ENCODE peak calls at places on chromosomes 1 and 21, in four cellular contexts. W, Q, J and L are unnamed samples.

GRCh38 chr1:77341195-77341594 is 59.4 kb downstream of the AK5 start:
- DNase-seq in J (no peak), Q (no peak), W (no peak), L (no peak)

GRCh38 chr1:246782120-246782900 is 58.1 kb downstream of the SCCPDH start:
- DNase-seq in J (peak), Q (peak), W (peak), L (peak)

GRCh38 chr1:212070720-212071302 is 35.3 kb downstream of the DTL start:
- DNase-seq in J (peak), W (peak), Q (peak), L (no peak)

GRCh38 chr1:228082975-228083870 is 715 bp downstream of the ARF1 start:
- DNase-seq in Q (no peak), W (peak), J (peak), L (no peak)

GRCh38 chr1:235207202-235207565 is 46.1 kb upstream of the RBM34 start:
- DNase-seq in J (no peak), W (peak), Q (no peak), L (no peak)

GRCh38 chr1:237509748-237510147 is 381.0 kb downstream of the ZP4 start:
- DNase-seq in W (no peak), Q (no peak), J (no peak), L (no peak)

GRCh38 chr1:227894306-227894721 is 53.4 kb downstream of the WNT9A start:
- DNase-seq in W (no peak), J (no peak), Q (no peak), L (no peak)

GRCh38 chr1:41842282-41842681 is 76.4 kb downstream of the HIVEP3 start:
- DNase-seq in J (peak), Q (no peak), W (no peak), L (no peak)

GRCh38 chr1:39952359-39953110 is 2.4 kb upstream of the MFSD2A start:
- DNase-seq in J (peak), W (no peak), Q (peak), L (no peak)

GRCh38 chr1:18618546-18619466 is 11.8 kb upstream of the PAX7 start:
- DNase-seq in J (no peak), W (no peak), Q (peak), L (no peak)

GRCh38 chr1:73998348-73998959 is 199.5 kb downstream of the LRRIQ3 start:
- DNase-seq in W (peak), Q (peak), J (peak), L (peak)

GRCh38 chr1:40971962-40972361 is 7.5 kb upstream of the CTPS1 start:
- DNase-seq in J (no peak), Q (no peak), W (no peak), L (no peak)

GRCh38 chr1:51877434-51878306 is 857 bp downstream of the NRDC start:
- DNase-seq in W (peak), Q (no peak), J (no peak), L (no peak)

GRCh38 chr21:16454371-16454770 is 724.6 kb downstream of the USP25 start:
- DNase-seq in W (no peak), Q (no peak), J (no peak), L (no peak)

GRCh38 chr1:2830761-2831425 is 29.4 kb upstream of the TTC34 start:
- DNase-seq in W (no peak), Q (no peak), J (no peak), L (no peak)

GRCh38 chr1:59136541-59137335 is 160.2 kb upstream of the FGGY start:
- DNase-seq in Q (no peak), W (no peak), J (no peak), L (no peak)

GRCh38 chr1:244118087-244118761 is 67.1 kb downstream of the ZBTB18 start:
- DNase-seq in W (no peak), Q (no peak), J (peak), L (no peak)

GRCh38 chr1:224700915-224701531 is 84.9 kb downstream of the CNIH3 start:
- DNase-seq in Q (peak), J (peak), W (peak), L (peak)

GRCh38 chr1:169107673-169108160 is 1.2 kb downstream of the ATP1B1 start:
- DNase-seq in J (no peak), W (no peak), Q (peak), L (no peak)

GRCh38 chr1:145918992-145919939 is 749 bp upstream of the PEX11B start:
- DNase-seq in Q (peak), J (peak), W (peak), L (no peak)

GRCh38 chr1:164647211-164647610 is 88.2 kb downstream of the PBX1 start:
- DNase-seq in Q (no peak), W (no peak), J (no peak), L (no peak)

GRCh38 chr1:206658264-206658980 is 23.1 kb downstream of the DYRK3 start:
- DNase-seq in W (peak), J (peak), Q (no peak), L (no peak)

GRCh38 chr1:31510853-31511789 is 65.2 kb upstream of the TINAGL1 start:
- DNase-seq in J (no peak), Q (peak), W (no peak), L (no peak)

GRCh38 chr1:92915547-92915946 is 45.7 kb downstream of the DIPK1A start:
- DNase-seq in W (no peak), J (no peak), Q (no peak), L (no peak)

GRCh38 chr1:18670267-18670910 is 39.7 kb downstream of the PAX7 start:
- DNase-seq in W (no peak), Q (no peak), J (peak), L (no peak)

GRCh38 chr1:12059722-12060464 is 3.2 kb upstream of the TNFRSF8 start:
- DNase-seq in Q (no peak), J (no peak), W (no peak), L (no peak)

GRCh38 chr1:61746768-61747167 is 4.5 kb downstream of the PATJ start:
- DNase-seq in Q (no peak), J (no peak), W (peak), L (no peak)

GRCh38 chr1:171389176-171389575 is 75.2 kb downstream of the FMO4 start:
- DNase-seq in J (no peak), Q (no peak), W (no peak), L (no peak)

GRCh38 chr1:2591233-2591580 is 4.6 kb downstream of the PRXL2B start:
- DNase-seq in W (no peak), J (no peak), Q (no peak), L (no peak)

GRCh38 chr1:226632169-226632884 is 83.8 kb downstream of the STUM start:
- DNase-seq in J (no peak), W (no peak), Q (no peak), L (no peak)

GRCh38 chr1:55010887-55011217 is 12.1 kb downstream of the BSND start:
- DNase-seq in W (no peak), Q (no peak), J (no peak), L (no peak)

GRCh38 chr1:52970149-52970548 is 43.1 kb downstream of the SCP2 start:
- DNase-seq in Q (peak), J (peak), W (peak), L (no peak)

GRCh38 chr1:175210744-175211143 is 18.2 kb upstream of the KIAA0040 start:
- DNase-seq in W (no peak), J (no peak), Q (no peak), L (no peak)

GRCh38 chr1:37461698-37462436 is 12.5 kb upstream of the ZC3H12A start:
- DNase-seq in J (no peak), Q (peak), W (no peak), L (no peak)
- TF ChIP-seq NFIC in J (no peak), Q (no peak), W (no peak), L (no peak)

DNA sequence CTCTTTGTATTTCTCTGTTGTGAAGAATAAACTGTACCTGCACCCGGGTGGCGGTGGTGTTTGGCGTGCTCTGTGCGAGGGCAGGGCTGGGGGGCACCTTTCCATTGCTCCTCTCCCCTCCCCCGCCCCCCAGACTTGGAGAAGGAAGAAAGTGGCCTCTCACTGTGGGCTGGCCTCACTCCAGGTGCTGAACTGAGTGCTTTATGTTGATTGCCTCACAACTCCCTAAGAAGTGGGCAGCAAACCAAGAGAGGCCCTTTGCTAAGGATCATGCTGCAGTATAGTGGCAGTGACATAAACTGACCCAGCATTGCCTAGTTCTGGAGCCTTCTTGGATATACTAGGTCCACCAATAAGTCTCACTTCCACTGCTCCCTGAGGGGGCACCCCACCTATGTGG is 20.2 kb downstream of the A3GALT2 start:
- DNase-seq in W (no peak), J (no peak), Q (no peak), L (no peak)
- TF ChIP-seq NFIC in W (no peak), J (no peak), Q (no peak), L (no peak)

GRCh38 chr1:214452152-214452806 is 99.1 kb downstream of the PTPN14 start:
- DNase-seq in J (no peak), Q (no peak), W (no peak), L (no peak)

GRCh38 chr1:214454619-214455396 is 96.6 kb downstream of the PTPN14 start:
- DNase-seq in Q (no peak), J (no peak), W (no peak), L (no peak)

GRCh38 chr1:214455971-214456867 is 95.2 kb downstream of the PTPN14 start:
- DNase-seq in Q (no peak), W (no peak), J (no peak), L (no peak)

GRCh38 chr1:214451591-214451990 is 99.8 kb downstream of the PTPN14 start:
- DNase-seq in J (no peak), Q (no peak), W (no peak), L (no peak)

GRCh38 chr1:214453109-214453722 is 98.2 kb downstream of the PTPN14 start:
- DNase-seq in J (no peak), W (no peak), Q (no peak), L (no peak)
- TF ChIP-seq NFIC in J (peak), W (no peak), Q (no peak), L (no peak)

GRCh38 chr1:178532392-178532791 is 19.5 kb downstream of the TEX35 start:
- DNase-seq in J (peak), Q (peak), W (peak), L (no peak)

GRCh38 chr1:178530520-178530919 is 17.6 kb downstream of the TEX35 start:
- DNase-seq in W (no peak), J (no peak), Q (no peak), L (no peak)

GRCh38 chr1:178533547-178533946 is 20.6 kb downstream of the TEX35 start:
- DNase-seq in J (no peak), Q (no peak), W (no peak), L (no peak)

GRCh38 chr1:178530037-178530402 is 17.1 kb downstream of the TEX35 start:
- DNase-seq in W (no peak), Q (peak), J (peak), L (no peak)

GRCh38 chr1:178531897-178532296 is 19.0 kb downstream of the TEX35 start:
- DNase-seq in W (no peak), Q (no peak), J (no peak), L (no peak)
- TF ChIP-seq NFIC in W (no peak), Q (no peak), J (no peak), L (no peak)

DNA sequence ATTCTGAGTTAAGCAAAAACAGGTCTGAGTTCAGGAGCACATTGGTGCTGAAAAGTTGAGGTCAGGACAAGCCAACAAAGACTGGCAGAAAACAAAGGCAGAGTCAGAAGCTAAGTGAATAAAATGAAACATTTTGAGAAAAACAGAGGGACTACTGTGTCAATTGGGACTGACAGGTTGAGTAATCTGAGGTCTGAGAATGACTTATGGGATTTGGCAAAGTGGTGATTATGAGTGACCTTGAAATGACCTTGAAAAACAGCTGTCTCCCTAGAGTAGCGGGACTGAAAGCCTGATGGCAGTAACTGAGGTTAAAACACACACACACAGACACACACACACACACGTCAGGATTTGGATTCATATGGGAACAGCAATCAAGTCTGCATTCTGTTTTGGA is 8.8 kb upstream of the COG2 start:
- DNase-seq in J (no peak), Q (peak), W (no peak), L (no peak)
- TF ChIP-seq NFIC in J (no peak), Q (no peak), W (no peak), L (no peak)

DNA sequence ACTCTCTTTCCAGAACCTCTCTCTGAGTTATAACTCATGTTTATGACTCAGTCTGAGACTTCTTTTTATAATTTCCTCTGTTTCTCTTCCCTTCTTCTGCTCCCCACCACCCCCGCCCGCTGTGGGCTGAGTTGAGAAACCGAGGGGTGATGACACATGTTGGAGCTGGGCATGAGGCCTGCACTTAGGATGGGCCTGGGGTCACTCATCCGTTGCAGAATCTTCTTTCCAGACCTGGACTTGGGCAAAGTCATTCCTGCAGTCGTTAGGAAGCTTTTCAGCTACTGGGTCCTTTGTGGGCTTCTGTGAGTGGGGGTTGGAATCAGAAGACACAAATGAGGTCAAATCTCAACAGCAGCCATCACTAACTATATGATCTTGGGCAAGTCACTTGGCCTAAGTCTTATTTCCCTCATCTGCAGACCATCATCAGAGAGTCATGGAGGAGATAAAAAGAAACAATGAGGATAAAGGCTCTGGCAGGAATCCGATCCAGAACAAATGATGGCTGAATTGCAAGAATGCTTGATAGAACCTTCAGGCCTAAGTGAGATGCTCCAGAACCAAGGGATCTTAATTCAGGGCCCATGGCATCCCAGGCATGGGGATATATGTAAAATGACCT is 53.4 kb downstream of the RPS6KA1 start:
- DNase-seq in Q (no peak), J (no peak), W (no peak), L (peak)
- TF ChIP-seq NFIC in Q (no peak), J (no peak), W (no peak), L (peak)

GRCh38 chr1:204127597-204128242 is 24.1 kb downstream of the ETNK2 start:
- DNase-seq in Q (peak), W (peak), J (peak), L (no peak)
- TF ChIP-seq NFIC in Q (no peak), W (peak), J (peak), L (no peak)

GRCh38 chr1:167761400-167761799 is 39.6 kb downstream of the MPZL1 start:
- DNase-seq in J (no peak), Q (no peak), W (no peak), L (no peak)
- TF ChIP-seq NFIC in J (no peak), Q (no peak), W (no peak), L (no peak)

DNA sequence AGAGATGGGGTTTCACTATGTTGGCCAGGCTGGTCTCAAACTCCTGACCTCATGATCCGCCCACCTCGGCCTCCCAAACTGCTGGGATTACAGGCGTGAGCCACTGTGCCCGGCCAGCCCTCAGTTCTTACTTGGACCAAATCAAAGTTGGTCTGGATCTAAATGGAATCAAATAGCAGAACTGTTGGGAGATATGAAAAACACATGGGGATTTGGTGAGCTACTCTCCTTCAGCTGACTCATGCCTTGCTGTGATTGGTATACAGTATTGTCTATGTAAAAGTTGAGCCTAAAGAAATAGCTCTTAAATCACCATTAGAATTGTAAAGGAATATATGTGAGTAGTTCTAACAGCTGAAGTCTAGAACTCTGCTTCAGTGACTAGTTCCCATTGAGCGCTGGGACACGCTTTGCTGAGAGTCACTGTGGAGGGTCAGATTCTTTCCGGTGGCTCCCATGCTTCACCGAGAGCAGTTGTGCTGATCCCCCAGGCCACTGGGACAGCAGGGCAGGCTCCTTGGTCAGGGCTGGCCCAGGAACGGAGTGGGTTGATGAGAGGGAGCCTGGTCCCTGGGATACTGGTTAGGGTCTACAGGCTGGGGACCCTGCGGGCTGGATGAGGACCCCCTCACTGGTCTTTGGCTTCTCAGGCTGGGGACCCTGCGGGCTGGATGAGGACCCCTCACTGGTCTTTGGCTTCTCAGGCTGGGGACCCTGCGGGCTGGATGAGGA is 14.0 kb downstream of the PKNOX1 start:
- DNase-seq in W (no peak), J (no peak), Q (no peak), L (no peak)
- TF ChIP-seq NFIC in W (no peak), J (no peak), Q (no peak), L (no peak)

DNA sequence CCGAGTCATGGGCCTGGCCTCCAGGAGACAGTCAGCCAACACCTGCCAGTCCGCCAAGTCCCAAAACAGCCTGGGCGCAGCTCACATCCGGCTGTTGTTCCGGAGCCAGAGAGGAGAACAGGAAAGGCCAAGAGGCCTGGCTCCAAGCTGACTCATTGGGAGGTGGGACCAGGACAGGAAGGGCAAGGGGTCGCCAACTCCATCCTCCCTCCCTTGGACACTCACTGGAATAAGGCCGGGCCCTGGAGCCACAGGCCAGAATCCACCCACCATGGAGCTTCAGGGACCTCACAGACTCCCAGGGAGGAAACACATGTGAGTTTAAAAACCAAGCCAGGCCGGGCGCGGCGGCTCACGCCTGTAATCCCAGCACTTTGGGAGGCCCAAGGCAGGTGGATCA is 25.1 kb upstream of the CLIC4 start:
- DNase-seq in W (no peak), Q (peak), J (no peak), L (no peak)
- TF ChIP-seq NFIC in W (no peak), Q (no peak), J (peak), L (no peak)